ENCODE peak calls at places on chromosome 4, in six cellular contexts. One of them, this sample, is unnamed.

GRCh38 chr4:16524911-16525574 is 298.8 kb upstream of the TAPT1 start:
- DNase-seq in cardiac muscle cell: peak
- DNase-seq in neural crest cell: no peak
- DNase-seq in tibial artery: no peak
- DNase-seq in choroid plexus epithelial cell: peak
- DNase-seq in GM04503: peak
- DNase-seq in this sample: peak

GRCh38 chr4:110361921-110362320 is 114.0 kb upstream of the ENPEP start:
- DNase-seq in cardiac muscle cell: peak
- DNase-seq in neural crest cell: no peak
- DNase-seq in tibial artery: no peak
- DNase-seq in choroid plexus epithelial cell: peak
- DNase-seq in GM04503: peak
- DNase-seq in this sample: no peak

GRCh38 chr4:90142091-90142490 is 14.9 kb downstream of the CCSER1 start:
- DNase-seq in cardiac muscle cell: no peak
- DNase-seq in neural crest cell: no peak
- DNase-seq in tibial artery: no peak
- DNase-seq in choroid plexus epithelial cell: no peak
- DNase-seq in GM04503: no peak
- DNase-seq in this sample: no peak

GRCh38 chr4:112910109-112910736 is 139.2 kb upstream of the ANK2 start:
- DNase-seq in cardiac muscle cell: peak
- DNase-seq in neural crest cell: no peak
- DNase-seq in tibial artery: no peak
- DNase-seq in choroid plexus epithelial cell: peak
- DNase-seq in GM04503: peak
- DNase-seq in this sample: peak

GRCh38 chr4:88533937-88534750 is 10.6 kb upstream of the PYURF start:
- DNase-seq in cardiac muscle cell: peak
- DNase-seq in neural crest cell: no peak
- DNase-seq in tibial artery: no peak
- DNase-seq in choroid plexus epithelial cell: peak
- DNase-seq in GM04503: peak
- DNase-seq in this sample: peak

GRCh38 chr4:7575426-7575825 is 140.7 kb upstream of the PSAPL1 start:
- DNase-seq in cardiac muscle cell: no peak
- DNase-seq in neural crest cell: no peak
- DNase-seq in tibial artery: no peak
- DNase-seq in choroid plexus epithelial cell: no peak
- DNase-seq in GM04503: no peak
- DNase-seq in this sample: no peak

GRCh38 chr4:95290702-95291101 is 258.1 kb downstream of the UNC5C start:
- DNase-seq in cardiac muscle cell: no peak
- DNase-seq in neural crest cell: no peak
- DNase-seq in tibial artery: no peak
- DNase-seq in choroid plexus epithelial cell: peak
- DNase-seq in GM04503: no peak
- DNase-seq in this sample: no peak

GRCh38 chr4:139207247-139207646 is 30.2 kb upstream of the ELF2 start:
- DNase-seq in cardiac muscle cell: no peak
- DNase-seq in neural crest cell: no peak
- DNase-seq in tibial artery: peak
- DNase-seq in choroid plexus epithelial cell: no peak
- DNase-seq in GM04503: no peak
- DNase-seq in this sample: no peak

GRCh38 chr4:28443786-28444412 is 1583.3 kb downstream of the STIM2 start:
- DNase-seq in cardiac muscle cell: no peak
- DNase-seq in neural crest cell: no peak
- DNase-seq in tibial artery: no peak
- DNase-seq in choroid plexus epithelial cell: no peak
- DNase-seq in GM04503: no peak
- DNase-seq in this sample: no peak

GRCh38 chr4:140423106-140423505 is 4.3 kb downstream of the CLGN start:
- DNase-seq in cardiac muscle cell: no peak
- DNase-seq in neural crest cell: no peak
- DNase-seq in tibial artery: no peak
- DNase-seq in choroid plexus epithelial cell: peak
- DNase-seq in GM04503: no peak
- DNase-seq in this sample: no peak

GRCh38 chr4:183074288-183074990 is 24.6 kb upstream of the WWC2 start:
- DNase-seq in cardiac muscle cell: peak
- DNase-seq in neural crest cell: no peak
- DNase-seq in tibial artery: no peak
- DNase-seq in choroid plexus epithelial cell: peak
- DNase-seq in GM04503: no peak
- DNase-seq in this sample: no peak

GRCh38 chr4:188178276-188178675 is 39.0 kb downstream of the TRIML1 start:
- DNase-seq in cardiac muscle cell: no peak
- DNase-seq in neural crest cell: no peak
- DNase-seq in tibial artery: no peak
- DNase-seq in choroid plexus epithelial cell: no peak
- DNase-seq in GM04503: no peak
- DNase-seq in this sample: no peak

GRCh38 chr4:177239475-177239874 is 70.2 kb upstream of the NEIL3 start:
- DNase-seq in cardiac muscle cell: peak
- DNase-seq in neural crest cell: no peak
- DNase-seq in tibial artery: no peak
- DNase-seq in choroid plexus epithelial cell: no peak
- DNase-seq in GM04503: no peak
- DNase-seq in this sample: no peak

GRCh38 chr4:102036619-102037376 is 246.3 kb downstream of the BANK1 start:
- DNase-seq in cardiac muscle cell: peak
- DNase-seq in neural crest cell: no peak
- DNase-seq in tibial artery: no peak
- DNase-seq in choroid plexus epithelial cell: peak
- DNase-seq in GM04503: no peak
- DNase-seq in this sample: no peak

GRCh38 chr4:138200236-138200590 is 41.9 kb downstream of the SLC7A11 start:
- DNase-seq in cardiac muscle cell: no peak
- DNase-seq in neural crest cell: no peak
- DNase-seq in tibial artery: no peak
- DNase-seq in choroid plexus epithelial cell: no peak
- DNase-seq in GM04503: no peak
- DNase-seq in this sample: no peak